ENCODE peak calls at places on chromosomes 12 and 14, in six cellular contexts. M, B, C, I, D and E are unnamed samples.

GRCh38 chr12:103457471-103457870 is 38.3 kb downstream of the C12orf42 start:
- DNase-seq in M (no peak), B (no peak), C (no peak), I (no peak), D (no peak), E (no peak)

GRCh38 chr14:58272589-58273372 is 25.6 kb upstream of the ARID4A start:
- DNase-seq in M (no peak), B (no peak), C (no peak), I (peak), D (no peak), E (no peak)

GRCh38 chr14:33184587-33184986 is 245.9 kb downstream of the NPAS3 start:
- DNase-seq in M (no peak), B (peak), C (no peak), I (no peak), D (no peak), E (no peak)

GRCh38 chr12:117060236-117060926 is 38.8 kb downstream of the TESC start:
- DNase-seq in M (no peak), B (peak), C (no peak), I (no peak), D (no peak), E (no peak)

GRCh38 chr12:90058721-90059120 is 350.1 kb upstream of the ATP2B1 start:
- DNase-seq in M (peak), B (no peak), C (no peak), I (peak), D (no peak), E (no peak)

GRCh38 chr12:41333988-41334387 is 145.9 kb downstream of the PDZRN4 start:
- DNase-seq in M (no peak), B (no peak), C (no peak), I (no peak), D (no peak), E (no peak)

GRCh38 chr12:62802981-62803380 is 132.0 kb downstream of the PPM1H start:
- DNase-seq in M (no peak), B (no peak), C (no peak), I (no peak), D (no peak), E (no peak)

GRCh38 chr12:99170461-99170860 is 477.1 kb upstream of the GARIN6 start:
- DNase-seq in M (no peak), B (no peak), C (no peak), I (no peak), D (no peak), E (no peak)

GRCh38 chr12:49966511-49967041 is 4.9 kb downstream of the AQP5 start:
- DNase-seq in M (no peak), B (no peak), C (no peak), I (no peak), D (no peak), E (no peak)

DNA sequence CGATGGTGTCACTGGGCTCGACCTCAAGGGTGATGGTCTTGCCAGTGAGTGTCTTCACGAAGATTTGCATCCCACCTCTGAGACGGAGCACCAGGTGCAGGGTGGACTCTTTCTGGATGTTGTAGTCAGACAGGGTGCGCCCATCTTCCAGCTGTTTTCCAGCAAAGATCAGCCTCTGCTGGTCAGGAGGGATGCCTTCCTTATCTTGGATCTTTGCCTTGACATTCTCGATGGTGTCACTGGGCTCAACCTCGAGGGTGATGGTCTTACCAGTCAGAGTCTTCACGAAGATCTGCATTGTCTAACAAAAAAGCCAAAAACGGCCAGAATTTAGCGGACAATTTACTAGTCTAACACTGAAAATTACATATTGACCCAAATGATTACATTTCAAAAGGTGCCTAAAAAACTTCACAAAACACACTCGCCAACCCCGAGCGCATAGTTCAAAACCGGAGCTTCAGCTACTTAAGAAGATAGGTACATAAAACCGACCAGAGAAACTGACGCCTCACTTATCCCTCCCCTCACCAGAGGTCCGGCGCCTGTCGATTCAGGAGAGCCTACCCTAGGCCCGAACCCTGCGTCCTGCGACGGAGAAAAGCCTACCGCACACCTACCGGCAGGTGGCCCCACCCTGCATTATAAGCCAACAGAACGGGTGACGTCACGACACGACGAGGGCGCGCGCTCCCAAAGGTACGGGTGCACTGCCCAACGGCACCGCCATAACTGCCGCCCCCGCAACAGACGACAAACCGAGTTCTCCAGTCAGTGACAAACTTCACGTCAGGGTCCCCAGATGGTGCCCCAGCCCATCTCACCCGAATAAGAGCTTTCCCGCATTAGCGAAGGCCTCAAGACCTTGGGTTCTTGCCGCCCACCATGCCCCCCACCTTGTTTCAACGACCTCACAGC is 717 bp downstream of the UBC start:
- DNase-seq in M (no peak), B (peak), C (peak), I (peak), D (peak), E (peak)
- TF ChIP-seq CTCF in M (peak), B (peak), C (peak), I (peak), D (peak), E (peak)

DNA sequence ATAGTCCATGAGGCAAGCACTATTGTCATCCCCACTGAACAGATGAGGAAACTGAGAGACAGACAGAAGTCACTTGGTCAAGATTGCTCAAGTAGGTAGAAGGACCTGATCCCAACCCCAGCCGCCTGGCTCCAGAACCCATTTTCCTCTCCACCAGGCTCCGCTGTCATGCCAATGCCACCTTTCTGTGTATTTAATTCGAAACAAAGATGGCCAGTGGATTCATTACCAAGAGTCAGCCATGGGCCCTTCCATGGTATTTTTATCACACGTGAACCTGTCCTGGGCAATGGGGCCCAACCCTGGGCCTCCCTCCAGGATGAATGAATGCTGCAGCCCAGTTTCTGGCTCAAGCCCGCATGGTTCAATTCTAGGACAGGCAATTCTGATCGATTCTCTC is 673.4 kb downstream of the BCL11B start:
- DNase-seq in M (no peak), B (no peak), C (no peak), I (no peak), D (no peak), E (no peak)
- TF ChIP-seq CTCF in M (no peak), B (no peak), C (no peak), I (no peak), D (no peak), E (no peak)

GRCh38 chr14:76329951-76330350 is 46.0 kb upstream of the ESRRB start:
- DNase-seq in M (no peak), B (peak), C (no peak), I (no peak), D (no peak), E (no peak)

GRCh38 chr14:76330411-76331327 is 45.3 kb upstream of the ESRRB start:
- DNase-seq in M (no peak), B (no peak), C (no peak), I (no peak), D (no peak), E (no peak)

GRCh38 chr14:76329150-76329881 is 46.6 kb upstream of the ESRRB start:
- DNase-seq in M (no peak), B (peak), C (no peak), I (no peak), D (no peak), E (no peak)

GRCh38 chr14:76326918-76327689 is 48.8 kb upstream of the ESRRB start:
- DNase-seq in M (no peak), B (no peak), C (no peak), I (no peak), D (no peak), E (no peak)

GRCh38 chr14:76328457-76329137 is 47.3 kb upstream of the ESRRB start:
- DNase-seq in M (no peak), B (no peak), C (no peak), I (no peak), D (no peak), E (no peak)
- TF ChIP-seq CTCF in M (no peak), B (no peak), C (no peak), I (no peak), D (no peak), E (no peak)

DNA sequence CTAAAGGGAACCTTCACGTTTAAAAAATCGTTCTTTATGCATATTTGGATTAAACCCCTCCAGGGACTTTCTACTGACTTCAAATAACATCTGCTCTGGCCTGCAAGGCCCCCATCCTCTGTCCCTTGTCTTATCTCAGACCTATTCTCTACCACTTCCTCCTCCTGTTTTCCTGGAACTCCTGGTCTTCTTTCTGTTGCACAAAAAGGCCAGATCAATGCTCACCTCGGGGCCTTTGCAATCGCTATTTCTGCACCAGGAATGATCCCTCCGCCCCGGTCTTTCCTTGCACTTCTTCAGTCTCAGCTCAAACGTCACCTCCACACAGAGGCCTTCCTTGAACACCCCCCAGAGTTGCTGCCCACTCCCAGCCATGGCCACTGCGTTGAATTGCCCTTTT is 57.6 kb upstream of the BEGAIN start:
- DNase-seq in M (no peak), B (no peak), C (no peak), I (no peak), D (no peak), E (no peak)
- TF ChIP-seq CTCF in M (no peak), B (no peak), C (no peak), I (no peak), D (no peak), E (no peak)

DNA sequence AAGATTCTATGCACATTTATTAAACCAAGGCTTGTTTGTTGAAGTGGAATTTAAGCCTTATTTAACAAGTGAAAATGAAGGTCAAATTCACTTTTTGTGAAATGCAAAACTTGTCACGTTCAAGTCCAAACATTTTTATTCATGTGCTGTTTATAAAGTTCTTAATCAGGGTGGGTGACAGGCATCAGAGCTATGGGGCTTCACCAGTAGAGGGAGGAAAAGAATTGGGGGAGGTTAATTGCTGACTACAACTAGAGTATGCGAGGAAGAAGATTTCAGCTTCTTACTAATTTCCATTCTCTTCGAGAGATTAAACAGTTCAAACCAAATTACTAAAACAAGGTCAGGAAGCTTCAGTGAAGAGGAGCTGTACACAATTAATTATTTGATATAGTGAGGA is 9.7 kb downstream of the MOK start:
- DNase-seq in M (no peak), B (no peak), C (no peak), I (no peak), D (no peak), E (no peak)
- TF ChIP-seq CTCF in M (peak), B (peak), C (no peak), I (no peak), D (no peak), E (no peak)

GRCh38 chr14:93533864-93534263 is 103.1 kb downstream of the UNC79 start:
- DNase-seq in M (no peak), B (no peak), C (no peak), I (no peak), D (peak), E (no peak)

GRCh38 chr14:93538411-93538810 is 107.7 kb downstream of the UNC79 start:
- DNase-seq in M (no peak), B (peak), C (no peak), I (no peak), D (no peak), E (no peak)

GRCh38 chr14:93540235-93540634 is 109.5 kb downstream of the UNC79 start:
- DNase-seq in M (no peak), B (no peak), C (no peak), I (no peak), D (no peak), E (no peak)

GRCh38 chr14:93537962-93538361 is 107.2 kb downstream of the UNC79 start:
- DNase-seq in M (no peak), B (no peak), C (no peak), I (no peak), D (no peak), E (no peak)

DNA sequence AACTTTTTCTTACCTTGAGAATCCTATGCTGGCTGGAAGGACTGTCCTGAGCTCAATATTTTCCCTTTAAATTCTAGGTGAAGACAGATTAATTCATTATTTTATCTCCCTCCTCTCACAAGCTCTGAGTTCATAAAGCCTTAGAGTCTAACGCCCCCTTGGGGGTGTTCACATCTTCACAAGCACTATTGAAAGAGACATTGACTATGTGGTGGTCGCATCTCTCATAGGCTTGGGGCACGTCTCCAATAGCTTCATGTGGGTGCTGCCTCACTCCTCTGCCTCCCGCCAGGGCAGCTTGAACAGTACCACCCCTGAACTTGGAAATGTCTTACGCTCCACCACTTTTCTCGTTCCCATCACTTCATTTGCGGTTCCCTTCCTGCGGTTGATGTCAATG is 106.2 kb downstream of the UNC79 start:
- DNase-seq in M (no peak), B (peak), C (no peak), I (no peak), D (no peak), E (no peak)
- TF ChIP-seq CTCF in M (peak), B (peak), C (no peak), I (no peak), D (peak), E (no peak)

DNA sequence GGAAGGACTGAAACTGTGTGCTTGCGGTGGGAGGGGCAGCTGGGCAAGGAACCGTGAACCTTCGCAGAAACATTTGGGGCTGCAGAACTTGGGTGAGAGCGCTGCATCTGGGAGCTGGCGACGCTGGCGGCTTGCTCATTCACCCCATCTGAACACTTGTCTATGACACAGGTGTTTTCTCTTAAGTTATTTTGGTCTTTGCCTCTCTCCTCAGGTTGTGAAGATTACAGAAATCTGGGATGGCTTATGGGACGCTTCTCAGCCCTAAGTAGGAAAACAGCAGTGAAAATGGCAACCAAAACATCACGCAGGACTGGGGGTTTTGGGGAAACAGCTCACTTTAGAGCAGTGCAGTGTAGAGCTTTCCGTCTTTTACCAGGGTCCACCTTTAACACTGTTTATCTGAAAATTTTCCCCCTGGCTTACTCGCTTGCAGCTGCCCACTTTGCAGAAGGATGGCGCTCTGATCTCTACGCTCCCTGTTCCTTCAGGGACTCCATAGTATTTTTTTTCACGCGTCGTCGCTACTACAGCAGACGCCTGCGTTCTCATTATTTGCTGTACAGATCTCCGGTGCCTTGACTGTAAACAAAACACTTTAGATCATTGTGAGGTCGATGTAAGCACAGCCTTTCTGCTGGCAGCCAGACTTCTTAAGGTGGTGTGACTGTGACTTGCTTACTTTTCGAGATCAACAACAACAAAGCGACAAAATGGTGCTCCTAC is 2.7 kb upstream of the CDKN1B start:
- DNase-seq in M (no peak), B (peak), C (no peak), I (peak), D (peak), E (peak)
- TF ChIP-seq CTCF in M (peak), B (peak), C (no peak), I (peak), D (peak), E (peak)

GRCh38 chr12:27015730-27016076 is 1.5 kb upstream of the TM7SF3 start:
- DNase-seq in M (no peak), B (no peak), C (no peak), I (no peak), D (peak), E (no peak)
- TF ChIP-seq CTCF in M (peak), B (peak), C (peak), I (peak), D (peak), E (peak)

GRCh38 chr12:66903782-66904396 is 225.0 kb upstream of the GRIP1 start:
- DNase-seq in M (no peak), B (no peak), C (no peak), I (no peak), D (no peak), E (no peak)
- TF ChIP-seq CTCF in M (peak), B (peak), C (no peak), I (no peak), D (peak), E (no peak)

GRCh38 chr12:15334225-15334624 is 11.9 kb downstream of the PTPRO start:
- DNase-seq in M (no peak), B (no peak), C (no peak), I (no peak), D (no peak), E (no peak)
- TF ChIP-seq CTCF in M (no peak), B (no peak), C (no peak), I (no peak), D (no peak), E (no peak)